ENCODE peak calls at places on chromosomes 13 and 19, in six cellular contexts. Y, A, L, Z, V and G are unnamed samples.
A peak's percentile ranks its signal among the peaks of the same experiment; 100 is the strongest.

GRCh38 chr19:29497686-29498436 is 27.9 kb upstream of the VSTM2B start:
- DNase-seq in Y (no peak), A (no peak), L (no peak), Z (no peak), V (no peak), G (no peak)

GRCh38 chr13:21232196-21232595 is 55.7 kb downstream of the MRPL57 start:
- DNase-seq in Y (no peak), A (no peak), L (no peak), Z (no peak), V (no peak), G (no peak)

GRCh38 chr13:79287994-79288795 is 117.9 kb downstream of the RBM26 start:
- DNase-seq in Y (no peak), A (no peak), L (no peak), Z (no peak), V (no peak), G (no peak)

GRCh38 chr19:42286349-42287016 is 15.4 kb upstream of the PRR19 start:
- DNase-seq in Y (no peak), A (peak; percentile 84), L (no peak), Z (no peak), V (no peak), G (no peak)

GRCh38 chr13:99075268-99076191 is 97.7 kb upstream of the DOCK9 start:
- DNase-seq in Y (no peak), A (no peak), L (peak; percentile 43), Z (no peak), V (no peak), G (no peak)

GRCh38 chr19:35247526-35248309 is 1.1 kb upstream of the LSR start:
- DNase-seq in Y (no peak), A (peak; percentile 87), L (peak; percentile 66), Z (peak; percentile 85), V (peak; percentile 88), G (peak; percentile 94)

GRCh38 chr19:4871711-4872110 is 4.2 kb upstream of the PLIN3 start:
- DNase-seq in Y (no peak), A (no peak), L (no peak), Z (no peak), V (no peak), G (no peak)

GRCh38 chr13:24159921-24160324 is 597 bp upstream of the SPATA13 start:
- DNase-seq in Y (no peak), A (peak; percentile 82), L (no peak), Z (peak; percentile 51), V (no peak), G (no peak)

GRCh38 chr13:92682832-92683517 is 543.6 kb upstream of the GPC6 start:
- DNase-seq in Y (no peak), A (no peak), L (no peak), Z (no peak), V (no peak), G (no peak)

GRCh38 chr19:53130506-53130905 is 2.2 kb downstream of the ZNF415 start:
- DNase-seq in Y (no peak), A (no peak), L (no peak), Z (no peak), V (peak; percentile 24), G (no peak)

GRCh38 chr19:7908078-7908699 is 4.5 kb downstream of the MAP2K7 start:
- DNase-seq in Y (no peak), A (no peak), L (no peak), Z (no peak), V (no peak), G (no peak)

GRCh38 chr19:54478677-54479266 is 5.7 kb upstream of the CDC42EP5 start:
- DNase-seq in Y (no peak), A (no peak), L (no peak), Z (peak; percentile 73), V (no peak), G (no peak)

GRCh38 chr19:29526730-29527499 is 1.1 kb downstream of the VSTM2B start:
- DNase-seq in Y (no peak), A (peak; percentile 57), L (no peak), Z (peak; percentile 66), V (no peak), G (no peak)

GRCh38 chr19:6030214-6030507 is 52.2 kb upstream of the RANBP3 start:
- DNase-seq in Y (no peak), A (no peak), L (no peak), Z (no peak), V (no peak), G (no peak)

GRCh38 chr19:38152461-38153379 is 71.3 kb downstream of the DPF1 start:
- DNase-seq in Y (no peak), A (no peak), L (no peak), Z (no peak), V (no peak), G (no peak)

GRCh38 chr13:38686635-38687245 is at the start of gene FREM2:
- DNase-seq in Y (no peak), A (no peak), L (no peak), Z (peak; percentile 81), V (peak; percentile 46), G (no peak)

GRCh38 chr13:36124236-36124822 is 6.9 kb downstream of the DCLK1 start:
- DNase-seq in Y (no peak), A (no peak), L (no peak), Z (no peak), V (no peak), G (no peak)

GRCh38 chr13:29522044-29522685 is 73.3 kb downstream of the SLC7A1 start:
- DNase-seq in Y (no peak), A (peak; percentile 20), L (no peak), Z (no peak), V (no peak), G (no peak)

GRCh38 chr19:850221-850978 is 1.7 kb upstream of the ELANE start:
- DNase-seq in Y (peak; percentile 65), A (peak; percentile 81), L (no peak), Z (no peak), V (peak; percentile 81), G (peak; percentile 63)

GRCh38 chr13:110170020-110170790 is 136.8 kb downstream of the COL4A1 start:
- DNase-seq in Y (no peak), A (no peak), L (no peak), Z (no peak), V (no peak), G (no peak)

GRCh38 chr19:18814063-18814462 is 17.7 kb upstream of the UPF1 start:
- DNase-seq in Y (no peak), A (no peak), L (no peak), Z (peak; percentile 27), V (no peak), G (no peak)

GRCh38 chr13:105990256-105990958 is 545.1 kb downstream of the EFNB2 start:
- DNase-seq in Y (no peak), A (no peak), L (no peak), Z (no peak), V (no peak), G (no peak)

GRCh38 chr19:41302624-41303351 is 7.2 kb upstream of the CCDC97 start:
- DNase-seq in Y (no peak), A (peak; percentile 92), L (peak; percentile 59), Z (no peak), V (no peak), G (no peak)

GRCh38 chr13:111122056-111122455 is 6.9 kb downstream of the ARHGEF7 start:
- DNase-seq in Y (no peak), A (no peak), L (no peak), Z (peak; percentile 58), V (no peak), G (no peak)

GRCh38 chr13:42660367-42660965 is 86.5 kb downstream of the TNFSF11 start:
- DNase-seq in Y (no peak), A (no peak), L (no peak), Z (no peak), V (no peak), G (peak; percentile 32)
- TF ChIP-seq CTCF in Y (no peak), A (no peak), L (peak; percentile 1), Z (no peak), V (no peak), G (peak; percentile 62)

DNA sequence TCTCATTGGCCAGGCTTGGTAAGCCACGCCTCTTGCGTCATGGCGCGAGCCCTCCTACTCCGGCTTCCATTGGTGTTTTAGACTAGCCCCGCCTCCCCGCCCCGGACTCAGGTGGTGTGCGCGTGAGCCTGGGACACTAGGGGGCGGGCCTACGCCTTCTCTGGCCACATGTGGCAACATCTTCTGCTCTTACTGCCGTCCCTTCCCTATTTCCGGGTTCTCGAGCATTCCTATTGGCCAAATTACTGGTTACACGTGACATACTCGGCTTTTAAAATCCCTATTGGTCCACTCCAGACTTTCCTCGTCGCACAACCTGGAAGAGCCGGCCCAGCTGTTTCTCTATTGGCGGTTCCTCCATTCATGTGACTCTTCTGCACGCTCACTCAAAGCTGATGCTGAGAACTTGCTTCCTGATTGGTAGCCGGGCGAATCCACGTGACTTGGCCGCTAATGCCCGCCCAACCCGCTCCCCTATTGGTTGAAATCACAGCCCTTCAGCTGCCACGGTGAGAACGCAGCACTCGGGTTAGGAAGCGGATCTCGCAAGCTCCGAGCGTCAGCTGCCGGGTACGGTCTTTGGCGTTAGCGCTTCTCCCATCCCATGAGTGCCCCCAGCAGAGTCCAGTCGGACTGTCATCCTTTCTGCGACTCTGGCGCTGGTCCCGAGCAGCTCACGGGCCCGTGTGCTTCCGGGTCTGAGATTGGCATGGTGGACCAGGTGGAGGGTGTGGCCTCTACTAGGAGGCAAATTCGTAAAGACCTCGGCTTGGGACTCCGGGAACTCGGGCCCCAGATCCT is at the start of gene BLOC1S3:
- DNase-seq in Y (peak; percentile 99), A (peak; percentile 100), L (peak; percentile 100), Z (peak; percentile 100), V (peak; percentile 100), G (peak; percentile 99)
- TF ChIP-seq CTCF in Y (no peak), A (peak; percentile 55), L (peak; percentile 42), Z (peak; percentile 38), V (peak; percentile 62), G (peak; percentile 20)

DNA sequence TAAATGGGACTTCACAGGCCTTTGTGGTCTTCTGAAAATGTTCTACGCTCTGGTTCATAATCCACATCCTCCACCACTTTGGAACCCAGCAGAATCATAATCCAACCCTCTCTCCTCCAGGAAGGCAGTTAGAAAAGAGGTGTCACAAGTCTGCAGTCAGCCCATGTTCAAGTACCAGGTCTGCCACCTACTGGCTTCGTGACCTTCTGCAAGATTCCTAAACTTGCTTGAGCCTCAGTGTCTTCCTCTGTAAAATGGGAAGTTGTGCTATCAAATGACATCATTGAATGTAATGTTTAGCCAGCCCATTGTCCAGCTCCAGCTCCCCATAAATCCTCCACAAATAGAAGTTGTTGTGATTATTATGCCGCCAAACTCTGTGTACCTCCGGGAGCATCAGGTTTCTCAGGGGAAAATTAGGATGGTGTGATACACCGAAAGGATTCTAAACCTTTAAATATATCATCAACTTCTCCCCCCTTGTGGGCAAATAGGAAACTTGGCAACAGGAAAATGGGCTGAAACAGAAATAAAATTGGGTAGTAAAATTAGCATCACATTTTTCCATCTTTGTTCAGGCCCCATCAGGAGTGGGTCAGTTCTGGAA is 109.7 kb downstream of the NUFIP1 start:
- DNase-seq in Y (no peak), A (no peak), L (peak; percentile 5), Z (no peak), V (no peak), G (peak; percentile 37)
- TF ChIP-seq CTCF in Y (no peak), A (no peak), L (peak; percentile 68), Z (peak; percentile 8), V (peak; percentile 38), G (peak; percentile 59)

GRCh38 chr19:57656346-57656745 is 12.4 kb upstream of the ZSCAN4 start:
- DNase-seq in Y (no peak), A (no peak), L (no peak), Z (no peak), V (no peak), G (no peak)

GRCh38 chr19:57655443-57655842 is 13.3 kb upstream of the ZSCAN4 start:
- DNase-seq in Y (no peak), A (no peak), L (no peak), Z (no peak), V (no peak), G (no peak)

GRCh38 chr19:57653689-57654088 is 15.0 kb upstream of the ZSCAN4 start:
- DNase-seq in Y (no peak), A (no peak), L (no peak), Z (no peak), V (no peak), G (no peak)

GRCh38 chr19:57648336-57649003 is 15.5 kb downstream of the ZNF211 start:
- DNase-seq in Y (no peak), A (no peak), L (no peak), Z (no peak), V (no peak), G (no peak)

GRCh38 chr19:57651654-57651996 is 17.1 kb upstream of the ZSCAN4 start:
- DNase-seq in Y (no peak), A (no peak), L (no peak), Z (no peak), V (no peak), G (no peak)
- TF ChIP-seq CTCF in Y (no peak), A (no peak), L (no peak), Z (no peak), V (no peak), G (no peak)